ENCODE peak calls at places on chromosomes 11 and 22, in seven cellular contexts. D is HT1080, J is right cardiac atrium, E is GM06990, H is head of caudate nucleus, O is heart right ventricle, V is MG63. K is an unnamed sample.

GRCh38 chr11:131579932-131580387 is 209.5 kb downstream of the NTM start:
- DNase-seq in V (peak; percentile 72), H (no peak), J (no peak), E (no peak), O (no peak), D (peak; percentile 67), K (no peak)

GRCh38 chr11:119540370-119541125 is 117.6 kb upstream of the THY1 start:
- DNase-seq in E (no peak), O (no peak), V (no peak), H (no peak), D (no peak), J (no peak), K (no peak)

GRCh38 chr11:111347723-111348115 is 31.4 kb downstream of the POU2AF1 start:
- DNase-seq in V (no peak), D (peak; percentile 72), H (no peak), O (no peak), J (no peak), E (no peak), K (no peak)

GRCh38 chr22:49137216-49137840 is 690.3 kb downstream of the BRD1 start:
- DNase-seq in V (no peak), E (no peak), O (no peak), J (no peak), D (no peak), H (no peak), K (no peak)

GRCh38 chr22:24164243-24164642 is 17.0 kb upstream of the SUSD2 start:
- DNase-seq in H (no peak), O (no peak), E (no peak), V (no peak), D (no peak), J (no peak), K (no peak)

GRCh38 chr11:71221851-71222250 is 30.5 kb downstream of the SHANK2 start:
- DNase-seq in D (no peak), O (no peak), E (no peak), J (no peak), H (no peak), V (no peak), K (no peak)

GRCh38 chr22:27493797-27494196 is 307.8 kb downstream of the MN1 start:
- DNase-seq in J (no peak), E (no peak), H (no peak), D (no peak), V (no peak), O (no peak), K (no peak)

GRCh38 chr11:73184953-73185671 is 33.0 kb upstream of the P2RY2 start:
- DNase-seq in J (peak; percentile 86), E (peak; percentile 61), H (peak; percentile 69), V (peak; percentile 78), O (peak; percentile 71), D (peak; percentile 83), K (no peak)

GRCh38 chr11:32751381-32751780 is 43.1 kb downstream of the CCDC73 start:
- DNase-seq in D (no peak), J (no peak), E (no peak), V (no peak), O (no peak), H (no peak), K (no peak)

GRCh38 chr22:17744430-17744829 is 29.8 kb downstream of the BID start:
- DNase-seq in D (no peak), E (no peak), O (no peak), J (no peak), H (no peak), V (no peak), K (no peak)

GRCh38 chr11:371716-372590 is 2.7 kb downstream of the B4GALNT4 start:
- DNase-seq in O (no peak), E (no peak), D (no peak), J (peak; percentile 46), V (no peak), H (no peak), K (no peak)

GRCh38 chr22:37486224-37486845 is at the start of gene MFNG:
- DNase-seq in D (peak; percentile 36), J (peak; percentile 88), H (peak; percentile 41), O (peak; percentile 66), V (peak; percentile 19), E (peak; percentile 90), K (peak; percentile 26)

GRCh38 chr22:41234815-41235687 is 5.7 kb downstream of the CHADL start:
- DNase-seq in H (no peak), J (peak; percentile 50), V (peak; percentile 53), D (no peak), O (no peak), E (no peak), K (peak; percentile 37)

K was measured in cerebellum.